ENCODE peak calls at places on chromosomes 16 and 17, in ten cellular contexts. Z is CD8-positive, alpha-beta T cell; P is ovary; T is fibroblast of lung; J is left ventricle myocardium inferior; H is CD8-positive, alpha-beta memory T cell; E is transverse colon; F is IMR-90; V is mammary epithelial cell; Y is ascending aorta. D is an unnamed sample. For H3K4me1, the result is how much of the 10 kb centered on the place peaks cover.

GRCh38 chr16:47477680-47478079 is 16.5 kb downstream of the PHKB start:
- DNase-seq in Y (no peak), J (no peak), H (no peak), P (no peak), V (peak), F (peak), E (no peak), T (peak), Z (no peak), D (no peak)

GRCh38 chr16:874366-875181 is 74.0 kb upstream of the GNG13 start:
- DNase-seq in Z (no peak), F (no peak), T (no peak), P (no peak), Y (no peak), E (no peak), J (peak), V (no peak), H (no peak), D (peak)

GRCh38 chr17:46020023-46020735 is 21.1 kb downstream of the STH start:
- DNase-seq in T (no peak), V (no peak), Z (peak), J (no peak), H (peak), E (peak), F (no peak), Y (no peak), P (no peak), D (no peak)

GRCh38 chr17:36657763-36658490 is 56.5 kb downstream of the MRM1 start:
- DNase-seq in P (no peak), Z (no peak), V (no peak), Y (no peak), E (peak), T (no peak), F (no peak), H (no peak), J (no peak), D (peak)

GRCh38 chr17:19768046-19768782 is 20.1 kb upstream of the ALDH3A1 start:
- DNase-seq in T (no peak), F (no peak), J (no peak), P (no peak), E (no peak), Z (no peak), Y (peak), V (no peak), H (no peak), D (no peak)

GRCh38 chr17:69046130-69046807 is 14.5 kb downstream of the ABCA9 start:
- DNase-seq in E (no peak), V (no peak), H (no peak), Z (no peak), J (no peak), T (no peak), P (no peak), Y (no peak), F (no peak), D (no peak)

GRCh38 chr17:66331038-66331816 is 28.8 kb downstream of the PRKCA start:
- DNase-seq in Y (no peak), H (no peak), E (no peak), V (no peak), F (no peak), P (no peak), Z (peak), J (no peak), T (no peak), D (no peak)

GRCh38 chr17:19979917-19980770 is 2.5 kb upstream of the AKAP10 start:
- DNase-seq in H (no peak), Y (peak), T (no peak), F (no peak), Z (no peak), V (no peak), J (peak), E (peak), P (peak), D (peak)

GRCh38 chr17:17560167-17560566 is 31.3 kb downstream of the PEMT start:
- DNase-seq in H (no peak), J (no peak), V (no peak), T (no peak), F (no peak), Y (no peak), Z (no peak), P (no peak), E (no peak), D (no peak)

GRCh38 chr17:38460082-38460715 is 31.9 kb downstream of the ARHGAP23 start:
- DNase-seq in V (no peak), E (no peak), P (no peak), T (no peak), Y (no peak), J (no peak), H (no peak), Z (no peak), F (no peak), D (no peak)

DNA sequence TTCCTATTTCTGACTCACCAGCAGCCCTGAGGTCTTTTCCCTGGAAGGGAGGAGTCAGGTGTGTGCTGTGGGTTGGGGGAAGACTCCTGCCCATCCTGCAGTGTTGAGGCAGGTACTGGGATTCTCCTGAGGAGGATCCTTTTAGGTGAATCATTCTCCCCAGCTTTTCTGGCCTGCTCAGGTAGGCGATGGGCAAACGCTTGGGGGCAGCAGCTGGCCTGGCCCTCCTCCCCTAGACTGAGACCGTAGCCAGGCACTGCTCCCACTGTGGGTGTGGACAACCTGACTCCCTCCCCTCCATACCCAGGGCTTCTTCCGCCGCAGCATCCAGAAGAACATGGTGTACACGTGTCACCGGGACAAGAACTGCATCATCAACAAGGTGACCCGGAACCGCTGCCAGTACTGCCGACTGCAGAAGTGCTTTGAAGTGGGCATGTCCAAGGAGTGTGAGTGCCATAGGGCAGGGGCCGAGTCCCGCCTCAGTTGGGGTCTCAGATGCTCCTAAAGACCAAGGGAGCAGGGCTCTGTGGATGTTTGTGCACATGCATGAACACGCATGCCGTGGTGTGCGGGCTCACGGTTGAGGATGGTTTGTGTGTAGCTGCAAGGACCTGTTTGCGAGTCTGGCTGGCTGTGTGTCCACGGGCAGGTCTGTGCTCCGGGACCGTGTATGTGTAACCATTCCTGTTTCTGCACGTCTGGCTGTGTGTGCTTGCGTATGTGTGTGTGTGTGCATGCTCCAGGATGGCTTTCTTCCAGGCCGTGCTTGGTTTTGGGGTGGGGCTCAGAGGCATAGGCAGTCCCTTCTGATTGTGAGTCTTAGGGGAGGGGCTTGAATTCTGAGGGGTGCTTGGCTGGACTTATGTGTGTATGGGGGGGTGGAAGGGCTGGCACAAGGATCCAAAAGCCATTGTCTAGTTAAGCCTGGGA is 14.8 kb downstream of the GJD3 start:
- DNase-seq in T (peak), P (peak), Y (no peak), E (no peak), V (peak), F (peak), Z (no peak), J (peak), H (no peak), D (peak)
- H3K4me1 ChIP-seq in T (half or more), P (under half), Y (under half), E (half or more), V (half or more), F (under half), Z (under half), J (half or more), H (under half), D (under half)

GRCh38 chr17:7282752-7283321 is 1.3 kb downstream of the SLC2A4 start:
- DNase-seq in V (no peak), T (peak), E (no peak), Y (no peak), F (no peak), J (no peak), Z (no peak), P (no peak), H (no peak), D (no peak)
- H3K4me3 ChIP-seq in V (no peak), T (no peak), E (no peak), Y (no peak), F (no peak), J (peak), Z (no peak), P (no peak), H (no peak), D (peak)

DNA sequence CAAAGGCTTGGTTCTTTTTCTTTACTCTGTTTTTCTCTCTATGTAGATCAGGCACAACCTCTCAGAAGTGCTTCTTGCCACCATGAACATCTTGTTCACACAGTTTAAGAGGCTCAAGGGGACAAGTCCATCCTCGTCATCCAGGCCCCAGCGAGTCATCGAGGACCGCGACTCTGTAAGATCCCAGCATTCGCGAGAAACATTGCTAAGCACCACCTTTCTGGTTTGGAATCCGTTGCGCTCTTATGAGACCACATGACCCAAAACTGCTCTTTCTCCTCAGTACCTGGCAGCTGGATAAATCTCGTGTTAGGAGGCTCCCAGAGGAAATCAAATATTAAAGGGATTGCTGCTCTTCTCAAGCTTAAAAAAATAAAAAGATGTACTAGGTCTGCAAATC is 23.3 kb upstream of the SLC12A3 start:
- DNase-seq in P (no peak), H (no peak), Z (no peak), Y (no peak), V (no peak), J (no peak), F (no peak), E (no peak), T (no peak), D (no peak)
- H3K27ac ChIP-seq in P (no peak), H (no peak), Z (no peak), Y (no peak), V (no peak), J (no peak), F (no peak), E (no peak), T (no peak), D (no peak)

GRCh38 chr16:89351645-89352044 is 134.1 kb downstream of the ZNF778 start:
- DNase-seq in P (no peak), V (no peak), H (no peak), E (no peak), Y (no peak), J (no peak), F (no peak), Z (no peak), T (no peak), D (no peak)

GRCh38 chr16:89349947-89350633 is 132.6 kb downstream of the ZNF778 start:
- DNase-seq in Z (no peak), P (no peak), H (no peak), E (no peak), Y (no peak), T (no peak), J (no peak), F (no peak), V (no peak), D (no peak)

GRCh38 chr16:89350701-89351380 is 133.3 kb downstream of the ZNF778 start:
- DNase-seq in H (no peak), F (peak), Z (no peak), Y (no peak), T (no peak), V (peak), P (no peak), E (no peak), J (no peak), D (no peak)

GRCh38 chr16:89354325-89354724 is 136.0 kb downstream of the ANKRD11 start:
- DNase-seq in T (no peak), H (no peak), J (peak), P (no peak), V (no peak), Y (no peak), Z (no peak), E (no peak), F (no peak), D (peak)

DNA sequence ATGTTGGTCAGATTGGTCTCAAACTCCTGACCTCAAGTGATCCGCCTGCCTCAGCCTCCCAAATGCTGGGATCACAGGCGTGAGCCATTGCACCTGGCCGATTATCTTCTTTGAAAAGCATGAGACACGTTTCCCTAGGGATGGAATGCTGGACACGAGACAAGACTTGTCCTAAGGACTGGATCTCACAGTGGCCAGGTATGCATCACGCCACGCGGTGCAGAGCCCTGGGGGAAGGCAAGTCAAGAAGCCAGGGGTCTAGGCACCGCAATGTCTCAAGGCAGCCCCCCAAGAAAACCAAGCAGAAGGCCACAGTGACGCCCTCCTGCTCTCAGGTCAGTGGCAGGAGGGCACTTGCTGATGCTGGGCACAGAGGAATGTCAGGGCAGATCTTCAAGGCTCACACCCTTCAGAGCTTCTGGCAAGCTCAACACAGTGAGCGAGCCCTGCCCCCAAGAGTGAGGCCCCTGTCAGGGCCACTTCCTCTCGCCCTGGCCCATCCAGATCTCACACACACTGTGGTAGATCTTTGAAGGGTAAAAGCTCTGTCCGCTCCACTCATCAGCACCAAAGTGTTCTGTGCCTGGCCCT is 134.7 kb downstream of the ZNF778 start:
- DNase-seq in E (no peak), T (no peak), F (no peak), J (no peak), Z (no peak), H (no peak), Y (no peak), P (no peak), V (peak), D (peak)
- H3K4me1 ChIP-seq in E (under half), T (under half), F (under half), J (half or more), Z (half or more), H (half or more), Y (under half), P (under half), V (under half), D (under half)

GRCh38 chr16:85689950-85690320 is 1.2 kb upstream of the GINS2 start:
- DNase-seq in E (no peak), Y (no peak), J (no peak), F (no peak), P (no peak), T (no peak), H (no peak), Z (no peak), V (no peak), D (peak)

GRCh38 chr16:85688586-85689284 is at the start of gene GINS2:
- DNase-seq in T (peak), J (peak), Y (peak), H (peak), E (peak), V (peak), P (peak), Z (peak), F (peak), D (peak)

GRCh38 chr16:85689285-85689949 is 663 bp upstream of the GINS2 start:
- DNase-seq in T (no peak), F (no peak), E (no peak), J (no peak), Y (no peak), P (no peak), H (no peak), Z (no peak), V (no peak), D (no peak)

GRCh38 chr16:85686912-85687591 is 1.7 kb downstream of the GINS2 start:
- DNase-seq in T (no peak), J (no peak), V (no peak), P (no peak), H (no peak), Y (no peak), Z (no peak), E (peak), F (no peak), D (no peak)

DNA sequence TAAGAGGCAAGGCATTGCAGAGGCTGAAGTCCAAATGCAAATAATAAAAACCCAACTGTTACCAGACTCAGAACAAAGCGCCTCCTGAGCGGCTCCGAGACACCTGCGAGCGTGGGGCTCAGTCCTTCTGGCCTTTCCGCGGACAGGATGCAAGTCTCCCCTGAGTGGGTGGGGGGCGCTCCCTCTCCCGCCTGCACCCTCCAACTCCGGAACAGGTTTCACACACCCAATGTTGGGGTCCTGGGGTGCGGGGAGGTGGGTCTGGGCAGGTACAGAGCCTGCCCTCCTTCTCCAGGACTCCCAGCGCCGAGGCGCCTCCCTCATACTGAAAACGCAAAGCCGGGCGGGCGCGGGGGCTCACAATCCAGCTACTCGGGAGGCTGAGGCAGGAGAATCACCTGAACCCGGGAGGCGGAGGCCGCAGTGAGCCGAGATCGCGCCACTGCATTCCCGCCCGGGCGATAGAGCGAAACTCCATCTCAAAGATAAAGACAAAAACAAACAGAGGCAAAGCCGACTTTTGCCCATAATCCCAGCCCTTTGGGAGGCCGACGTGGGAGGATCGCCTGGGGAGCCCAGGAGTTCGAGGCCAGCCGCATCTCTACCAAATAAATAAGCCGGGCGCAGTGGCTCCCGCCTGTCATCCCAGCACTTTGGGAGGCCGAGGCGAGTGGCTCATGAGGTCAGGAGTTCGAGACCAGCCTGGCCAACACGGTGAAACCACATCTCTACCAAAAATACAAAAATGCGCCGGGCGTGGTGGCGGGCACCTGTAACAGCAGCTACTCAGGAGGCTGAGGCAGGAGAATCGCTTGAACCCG is 893 bp downstream of the GINS2 start:
- DNase-seq in Z (no peak), P (no peak), Y (no peak), J (no peak), H (no peak), E (peak), F (no peak), T (no peak), V (no peak), D (no peak)
- H3K4me3 ChIP-seq in Z (no peak), P (peak), Y (peak), J (peak), H (no peak), E (peak), F (peak), T (peak), V (peak), D (no peak)

GRCh38 chr17:40022961-40023541 is 7.8 kb downstream of the CSF3 start:
- DNase-seq in Z (no peak), T (no peak), F (no peak), V (no peak), P (no peak), Y (no peak), H (no peak), J (no peak), E (peak), D (no peak)
- H3K27ac ChIP-seq in Z (no peak), T (no peak), F (no peak), V (peak), P (no peak), Y (no peak), H (no peak), J (no peak), E (peak), D (no peak)

GRCh38 chr17:57402691-57403090 is 146.4 kb downstream of the MSI2 start:
- DNase-seq in H (no peak), E (no peak), P (no peak), Y (no peak), V (no peak), J (no peak), T (no peak), F (no peak), Z (no peak), D (no peak)

GRCh38 chr17:57397402-57397801 is 141.1 kb downstream of the MSI2 start:
- DNase-seq in Z (no peak), P (no peak), V (no peak), E (no peak), H (no peak), F (no peak), T (no peak), Y (no peak), J (no peak), D (no peak)

GRCh38 chr17:57401556-57402488 is 145.5 kb downstream of the MSI2 start:
- DNase-seq in F (no peak), Y (no peak), T (no peak), J (no peak), V (no peak), P (no peak), Z (no peak), E (no peak), H (no peak), D (no peak)

GRCh38 chr17:57400648-57401047 is 144.3 kb downstream of the MSI2 start:
- DNase-seq in J (no peak), F (peak), H (no peak), P (no peak), T (no peak), Y (no peak), E (no peak), V (no peak), Z (no peak), D (no peak)

DNA sequence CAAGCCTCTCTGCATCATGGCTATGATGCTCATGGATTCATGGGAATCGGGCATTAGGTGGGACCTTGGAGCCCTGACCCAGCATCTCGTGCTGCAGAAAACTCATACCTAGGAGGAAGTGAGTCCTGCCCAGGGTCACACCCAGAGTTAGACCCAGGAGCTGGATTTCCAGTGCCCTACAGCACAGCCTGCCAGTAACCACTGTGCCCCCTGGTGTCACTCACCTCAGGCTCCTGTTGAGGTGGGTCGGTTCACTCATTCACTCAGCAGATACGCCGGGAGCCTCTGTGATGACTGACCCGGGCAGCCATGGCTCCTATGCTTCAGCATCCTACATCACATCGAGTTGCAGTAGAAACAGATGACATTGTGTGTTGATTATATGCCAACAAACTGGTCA is 143.4 kb downstream of the MSI2 start:
- DNase-seq in E (no peak), J (no peak), H (no peak), T (no peak), P (no peak), F (no peak), Y (no peak), V (no peak), Z (no peak), D (no peak)
- H3K4me1 ChIP-seq in E (under half), J (under half), H (under half), T (under half), P (under half), F (under half), Y (under half), V (under half), Z (under half), D (under half)